ENCODE peak calls at places on chromosomes 7 and 10, in five cellular contexts. U is OCI-LY7, O is RWPE1, Z is AG08396, V is heart left ventricle. Y is an unnamed sample.

GRCh38 chr10:28200804-28201203 is 102.1 kb downstream of the MPP7 start:
- DNase-seq in O (no peak), V (no peak), Z (no peak), U (no peak), Y (no peak)

GRCh38 chr10:77245953-77246352 is 391.7 kb downstream of the KCNMA1 start:
- DNase-seq in V (no peak), Z (no peak), O (no peak), U (no peak), Y (no peak)

GRCh38 chr10:34797155-34797554 is 17.9 kb downstream of the PARD3 start:
- DNase-seq in V (no peak), O (no peak), Z (no peak), U (no peak), Y (no peak)

GRCh38 chr10:78567680-78568453 is 500.9 kb upstream of the ZMIZ1 start:
- DNase-seq in V (no peak), U (no peak), Z (no peak), O (no peak), Y (no peak)

GRCh38 chr10:100739516-100740368 is 5.6 kb upstream of the PAX2 start:
- DNase-seq in V (no peak), U (no peak), O (no peak), Z (peak), Y (no peak)

GRCh38 chr7:36523371-36523953 is 133.8 kb downstream of the ANLN start:
- DNase-seq in O (no peak), U (no peak), V (no peak), Z (no peak), Y (no peak)

GRCh38 chr7:1779445-1779844 is 109.4 kb downstream of the ELFN1 start:
- DNase-seq in V (no peak), O (no peak), U (no peak), Z (no peak), Y (no peak)

GRCh38 chr7:44441079-44441478 is 49.4 kb downstream of the NUDCD3 start:
- DNase-seq in U (no peak), V (no peak), O (no peak), Z (no peak), Y (no peak)

GRCh38 chr7:93574269-93574645 is 267 bp downstream of the CALCR start:
- DNase-seq in U (no peak), O (no peak), V (no peak), Z (no peak), Y (no peak)

GRCh38 chr10:23199768-23200511 is 7.8 kb downstream of the PTF1A start:
- DNase-seq in V (no peak), U (no peak), O (no peak), Z (no peak), Y (no peak)

GRCh38 chr7:42876182-42877068 is 35.4 kb downstream of the C7orf25 start:
- DNase-seq in Z (peak), O (peak), V (peak), U (peak), Y (peak)